ENCODE peak calls at places on chromosomes 5 and 9, in seven cellular contexts. K is fibroblast of villous mesenchyme; V is kidney; Y is WTC11; U is stimulated activated CD4-positive, alpha-beta T cell treated with anti-CD3 and anti-CD28 coated beads, Interleukin-2, amount 100 ng/mL, for 48 hours; E is brain microvascular endothelial cell; L is left cardiac atrium. J is an unnamed sample.

GRCh38 chr9:34140853-34141252 is 14.4 kb upstream of the DCAF12 start:
- DNase-seq in K (peak), Y (no peak), U (no peak), V (no peak), L (no peak), E (no peak), J (no peak)

GRCh38 chr5:149271717-149272558 is at the start of gene AFAP1L1:
- DNase-seq in V (peak), Y (peak), U (peak), L (peak), E (no peak), K (peak), J (peak)

GRCh38 chr5:140111043-140111858 is 2.7 kb upstream of the PURA start:
- DNase-seq in L (no peak), U (no peak), V (no peak), K (no peak), Y (peak), E (no peak), J (no peak)

GRCh38 chr5:74538206-74538661 is 102.3 kb downstream of the ENC1 start:
- DNase-seq in Y (no peak), L (peak), V (peak), E (peak), K (peak), U (no peak), J (peak)

GRCh38 chr5:95081500-95082355 is 203.2 kb downstream of the MCTP1 start:
- DNase-seq in Y (no peak), E (peak), V (peak), U (no peak), L (peak), K (peak), J (peak)

GRCh38 chr9:7146582-7146981 is 388.8 kb downstream of the KDM4C start:
- DNase-seq in Y (no peak), L (no peak), U (no peak), V (no peak), E (peak), K (peak), J (no peak)

GRCh38 chr5:14917719-14918118 is 46.1 kb upstream of the ANKH start:
- DNase-seq in U (no peak), L (no peak), K (peak), V (no peak), E (no peak), Y (no peak), J (peak)

GRCh38 chr5:35202319-35203111 is 27.8 kb downstream of the PRLR start:
- DNase-seq in K (peak), V (no peak), Y (peak), L (peak), E (peak), U (peak), J (peak)

GRCh38 chr9:136351237-136351800 is 12.2 kb downstream of the DNLZ start:
- DNase-seq in V (no peak), E (no peak), U (no peak), L (no peak), K (no peak), Y (no peak), J (no peak)

GRCh38 chr9:18705763-18706372 is 231.9 kb downstream of the ADAMTSL1 start:
- DNase-seq in U (no peak), V (no peak), E (no peak), Y (no peak), L (no peak), K (no peak), J (no peak)

GRCh38 chr9:116212986-116213672 is 59.5 kb downstream of the PAPPA start:
- DNase-seq in L (no peak), U (no peak), K (no peak), Y (no peak), E (no peak), V (no peak), J (peak)

GRCh38 chr5:160312139-160312959 is at the start of gene CCNJL:
- DNase-seq in E (no peak), K (peak), Y (peak), V (peak), U (no peak), L (peak), J (peak)

GRCh38 chr9:83197611-83198010 is 134.7 kb upstream of the RASEF start:
- DNase-seq in V (no peak), U (no peak), L (no peak), Y (no peak), K (no peak), E (no peak), J (no peak)

GRCh38 chr5:88683506-88684135 is 199.4 kb downstream of the MEF2C start:
- DNase-seq in Y (peak), E (no peak), V (no peak), L (no peak), K (no peak), U (no peak), J (no peak)

GRCh38 chr5:173707392-173707791 is 90.9 kb upstream of the BOD1 start:
- DNase-seq in E (peak), K (peak), Y (no peak), L (peak), U (no peak), V (peak), J (peak)

GRCh38 chr5:137228816-137229215 is 270.3 kb downstream of the SPOCK1 start:
- DNase-seq in V (no peak), K (no peak), L (no peak), E (no peak), Y (no peak), U (no peak), J (no peak)

GRCh38 chr9:27499481-27499880 is 24.6 kb upstream of the IFNK start:
- DNase-seq in L (no peak), E (peak), U (no peak), V (no peak), K (peak), Y (no peak), J (no peak)

GRCh38 chr9:136863623-136864273 is 2.4 kb downstream of the EDF1 start:
- DNase-seq in K (no peak), E (no peak), V (peak), Y (no peak), U (no peak), L (no peak), J (no peak)

GRCh38 chr5:135133698-135134515 is 99.9 kb upstream of the PITX1 start:
- DNase-seq in L (no peak), K (no peak), U (no peak), Y (no peak), V (peak), E (no peak), J (no peak)

GRCh38 chr9:90808890-90809685 is 7.5 kb downstream of the SYK start:
- DNase-seq in E (no peak), U (no peak), Y (no peak), L (no peak), K (no peak), V (no peak), J (no peak)

GRCh38 chr9:126128494-126129142 is 198.0 kb upstream of the MVB12B start:
- DNase-seq in L (no peak), V (no peak), E (no peak), Y (no peak), U (no peak), K (no peak), J (no peak)

GRCh38 chr5:11851402-11851801 is 52.8 kb downstream of the CTNND2 start:
- DNase-seq in V (no peak), Y (no peak), L (no peak), K (no peak), E (no peak), U (no peak), J (no peak)

GRCh38 chr5:4700082-4700481 is 440.0 kb upstream of the ADAMTS16 start:
- DNase-seq in E (peak), V (peak), L (peak), K (no peak), Y (peak), U (no peak), J (no peak)

GRCh38 chr5:77859306-77859705 is 83.2 kb upstream of the TBCA start:
- DNase-seq in U (no peak), L (no peak), K (no peak), E (no peak), Y (no peak), V (no peak), J (no peak)

GRCh38 chr5:136819526-136820302 is 454.4 kb upstream of the TRPC7 start:
- DNase-seq in E (no peak), Y (no peak), U (no peak), L (no peak), V (no peak), K (no peak), J (peak)

GRCh38 chr5:88885043-88885442 is 2.1 kb upstream of the MEF2C start:
- DNase-seq in U (no peak), V (no peak), Y (no peak), E (no peak), L (no peak), K (no peak), J (no peak)

GRCh38 chr5:126674145-126674544 is 73.4 kb downstream of the PHAX start:
- DNase-seq in E (no peak), L (no peak), K (no peak), V (no peak), U (no peak), Y (peak), J (no peak)

GRCh38 chr9:73199448-73199847 is 47.8 kb downstream of the ANXA1 start:
- DNase-seq in K (no peak), L (no peak), E (no peak), U (no peak), V (no peak), Y (no peak), J (no peak)

GRCh38 chr5:159286420-159287035 is 23.4 kb downstream of the UBLCP1 start:
- DNase-seq in E (no peak), Y (no peak), V (no peak), K (peak), U (no peak), L (no peak), J (peak)

GRCh38 chr5:65072836-65073620 is 304.3 kb downstream of the CWC27 start:
- DNase-seq in U (no peak), Y (no peak), V (no peak), L (no peak), E (peak), K (peak), J (no peak)

GRCh38 chr5:115599502-115599901 is 2.8 kb downstream of the TICAM2 start:
- DNase-seq in E (peak), V (no peak), K (peak), L (no peak), U (no peak), Y (no peak), J (peak)

GRCh38 chr5:138641547-138642298 is 66.5 kb upstream of the HSPA9 start:
- DNase-seq in Y (peak), K (peak), V (no peak), E (peak), U (peak), L (peak), J (peak)

GRCh38 chr5:179765400-179765799 is 28.4 kb upstream of the LTC4S start:
- DNase-seq in V (no peak), U (no peak), Y (no peak), L (peak), E (peak), K (peak), J (peak)

GRCh38 chr9:22913026-22913425 is 466.4 kb downstream of the DMRTA1 start:
- DNase-seq in L (no peak), U (no peak), K (no peak), V (no peak), E (no peak), Y (no peak), J (no peak)

GRCh38 chr5:72647806-72648205 is 140.6 kb upstream of the ZNF366 start:
- DNase-seq in V (no peak), K (peak), Y (no peak), E (no peak), U (no peak), L (no peak), J (no peak)

GRCh38 chr9:18990494-18990893 is 42.5 kb downstream of the SAXO1 start:
- DNase-seq in U (no peak), K (no peak), E (no peak), L (no peak), Y (no peak), V (no peak), J (no peak)

GRCh38 chr5:33557605-33558004 is 116.8 kb downstream of the TARS1 start:
- DNase-seq in E (no peak), K (no peak), U (no peak), Y (no peak), L (no peak), V (no peak), J (no peak)

GRCh38 chr5:6829150-6829784 is 116.0 kb downstream of the TENT4A start:
- DNase-seq in E (no peak), L (no peak), Y (no peak), K (no peak), U (peak), V (no peak), J (no peak)

GRCh38 chr5:175743676-175744210 is 85.9 kb downstream of the HRH2 start:
- DNase-seq in U (no peak), E (peak), Y (peak), K (peak), L (no peak), V (peak), J (peak)

J was measured in adipocyte.